ENCODE peak calls at places on chromosomes 6 and 20, in ten cellular contexts. B is retina; M is HS-5; T is bronchial epithelial cell; O is AG09309; Q is progenitor cell of endocrine pancreas; U is SW480; N is CD8-positive, alpha-beta memory T cell; X is NCI-H774; P is ovary. K is an unnamed sample.

GRCh38 chr6:4637691-4638433 is 138.3 kb upstream of the CDYL start:
- DNase-seq in N (no peak), T (peak; percentile 89), B (no peak), P (no peak), O (peak; percentile 27), M (peak; percentile 23), X (no peak), U (no peak), Q (no peak), K (no peak)

GRCh38 chr20:61809006-61809770 is 256.5 kb downstream of the TAF4 start:
- DNase-seq in N (peak; percentile 20), U (no peak), O (no peak), M (no peak), Q (no peak), X (no peak), T (no peak), B (no peak), P (no peak), K (peak; percentile 30)

GRCh38 chr6:113595921-113596376 is 261.2 kb upstream of the MARCKS start:
- DNase-seq in O (peak; percentile 88), P (no peak), N (no peak), T (no peak), U (no peak), M (no peak), B (no peak), X (no peak), Q (no peak), K (no peak)

GRCh38 chr6:112833546-112834215 is 486.6 kb downstream of the RFPL4B start:
- DNase-seq in Q (no peak), P (no peak), T (peak; percentile 5), B (no peak), O (no peak), M (no peak), N (no peak), U (no peak), X (no peak), K (no peak)

GRCh38 chr20:56870271-56870670 is 241.2 kb downstream of the TFAP2C start:
- DNase-seq in P (no peak), T (no peak), U (no peak), B (no peak), X (no peak), Q (no peak), N (no peak), M (no peak), O (no peak), K (no peak)

GRCh38 chr6:56459030-56459805 is 183.5 kb downstream of the DST start:
- DNase-seq in T (no peak), Q (no peak), B (no peak), O (no peak), P (no peak), N (no peak), M (no peak), X (no peak), U (no peak), K (no peak)

GRCh38 chr6:32069878-32070515 is 31.8 kb downstream of the CYP21A2 start:
- DNase-seq in N (no peak), P (no peak), T (no peak), Q (no peak), U (no peak), X (no peak), M (no peak), B (no peak), O (no peak), K (peak; percentile 56)

GRCh38 chr20:45097485-45098095 is 3.3 kb downstream of the KCNS1 start:
- DNase-seq in U (no peak), P (no peak), N (no peak), Q (no peak), B (peak; percentile 82), X (no peak), T (no peak), M (no peak), O (no peak), K (no peak)

GRCh38 chr6:64694356-64694755 is 1012.7 kb downstream of the EYS start:
- DNase-seq in X (no peak), M (no peak), P (no peak), B (no peak), U (no peak), O (no peak), N (no peak), Q (no peak), T (no peak), K (no peak)

GRCh38 chr6:64807785-64808184 is 899.2 kb downstream of the EYS start:
- DNase-seq in T (no peak), X (no peak), Q (no peak), M (no peak), P (no peak), N (no peak), O (no peak), B (no peak), U (no peak), K (no peak)

GRCh38 chr6:161922631-161923119 is 648.8 kb upstream of the AGPAT4 start:
- DNase-seq in X (peak; percentile 38), U (peak; percentile 68), O (no peak), T (peak; percentile 77), B (peak; percentile 39), M (peak; percentile 36), Q (no peak), N (no peak), P (no peak), K (peak; percentile 33)

GRCh38 chr20:50578778-50579165 is 68.6 kb downstream of the PTPN1 start:
- DNase-seq in N (no peak), P (no peak), M (no peak), Q (no peak), T (no peak), U (no peak), B (no peak), X (no peak), O (no peak), K (no peak)

GRCh38 chr20:51775241-51775640 is 7.1 kb upstream of the ATP9A start:
- DNase-seq in X (no peak), T (no peak), N (no peak), Q (no peak), O (no peak), P (no peak), B (no peak), U (no peak), M (no peak), K (no peak)